ENCODE peak calls at places on chromosomes 1 and 21, in ten cellular contexts. One of them, this sample, is unnamed.

GRCh38 chr1:24935615-24936484 is 5.8 kb upstream of the RUNX3 start:
- DNase-seq in NCI-H345: no peak
- DNase-seq in nephron progenitor cell: no peak
- DNase-seq in ecto neural progenitor cell: no peak
- DNase-seq in HL-60: no peak
- DNase-seq in H4: no peak
- DNase-seq in T-helper 2 cell treated with Interferon-gamma antibody and Interleukin-4, amounts not matched to agents 5 μg/mL and 100 μg/mL, for 36 hours: no peak
- DNase-seq in memory B cell: no peak
- DNase-seq in tibial nerve: no peak
- DNase-seq in fibroblast of the conjunctiva: no peak
- DNase-seq in this sample: no peak

GRCh38 chr1:44305962-44306422 is 49.1 kb downstream of the ERI3 start:
- DNase-seq in nephron progenitor cell: no peak
- DNase-seq in tibial nerve: no peak
- DNase-seq in memory B cell: no peak
- DNase-seq in ecto neural progenitor cell: no peak
- DNase-seq in NCI-H345: no peak
- DNase-seq in HL-60: no peak
- DNase-seq in T-helper 2 cell treated with Interferon-gamma antibody and Interleukin-4, amounts not matched to agents 5 μg/mL and 100 μg/mL, for 36 hours: peak
- DNase-seq in H4: no peak
- DNase-seq in fibroblast of the conjunctiva: no peak
- DNase-seq in this sample: no peak

GRCh38 chr1:154552036-154552435 is 6.4 kb downstream of the UBE2Q1 start:
- DNase-seq in fibroblast of the conjunctiva: no peak
- DNase-seq in tibial nerve: no peak
- DNase-seq in T-helper 2 cell treated with Interferon-gamma antibody and Interleukin-4, amounts not matched to agents 5 μg/mL and 100 μg/mL, for 36 hours: no peak
- DNase-seq in ecto neural progenitor cell: no peak
- DNase-seq in NCI-H345: no peak
- DNase-seq in nephron progenitor cell: no peak
- DNase-seq in memory B cell: no peak
- DNase-seq in HL-60: no peak
- DNase-seq in H4: no peak
- DNase-seq in this sample: no peak

GRCh38 chr1:218259800-218260199 is 25.3 kb upstream of the RRP15 start:
- DNase-seq in HL-60: peak
- DNase-seq in tibial nerve: no peak
- DNase-seq in H4: peak
- DNase-seq in T-helper 2 cell treated with Interferon-gamma antibody and Interleukin-4, amounts not matched to agents 5 μg/mL and 100 μg/mL, for 36 hours: no peak
- DNase-seq in memory B cell: no peak
- DNase-seq in fibroblast of the conjunctiva: no peak
- DNase-seq in NCI-H345: no peak
- DNase-seq in nephron progenitor cell: peak
- DNase-seq in ecto neural progenitor cell: no peak
- DNase-seq in this sample: no peak

GRCh38 chr1:234188454-234188792 is 184.8 kb upstream of the COA6 start:
- DNase-seq in nephron progenitor cell: peak
- DNase-seq in tibial nerve: no peak
- DNase-seq in T-helper 2 cell treated with Interferon-gamma antibody and Interleukin-4, amounts not matched to agents 5 μg/mL and 100 μg/mL, for 36 hours: no peak
- DNase-seq in HL-60: no peak
- DNase-seq in ecto neural progenitor cell: peak
- DNase-seq in H4: peak
- DNase-seq in fibroblast of the conjunctiva: no peak
- DNase-seq in NCI-H345: peak
- DNase-seq in memory B cell: no peak
- DNase-seq in this sample: no peak

GRCh38 chr21:36004441-36004840 is 55.9 kb downstream of the SETD4 start:
- DNase-seq in memory B cell: no peak
- DNase-seq in T-helper 2 cell treated with Interferon-gamma antibody and Interleukin-4, amounts not matched to agents 5 μg/mL and 100 μg/mL, for 36 hours: no peak
- DNase-seq in ecto neural progenitor cell: no peak
- DNase-seq in NCI-H345: no peak
- DNase-seq in HL-60: no peak
- DNase-seq in H4: no peak
- DNase-seq in tibial nerve: no peak
- DNase-seq in fibroblast of the conjunctiva: no peak
- DNase-seq in nephron progenitor cell: no peak
- DNase-seq in this sample: no peak

GRCh38 chr1:172477216-172477615 is 33.3 kb upstream of the PIGC start:
- DNase-seq in HL-60: no peak
- DNase-seq in fibroblast of the conjunctiva: no peak
- DNase-seq in ecto neural progenitor cell: no peak
- DNase-seq in nephron progenitor cell: no peak
- DNase-seq in H4: no peak
- DNase-seq in tibial nerve: no peak
- DNase-seq in NCI-H345: no peak
- DNase-seq in T-helper 2 cell treated with Interferon-gamma antibody and Interleukin-4, amounts not matched to agents 5 μg/mL and 100 μg/mL, for 36 hours: no peak
- DNase-seq in memory B cell: no peak
- DNase-seq in this sample: no peak

GRCh38 chr1:1349256-1350012 is at the start of gene DVL1:
- DNase-seq in memory B cell: peak
- DNase-seq in T-helper 2 cell treated with Interferon-gamma antibody and Interleukin-4, amounts not matched to agents 5 μg/mL and 100 μg/mL, for 36 hours: peak
- DNase-seq in H4: peak
- DNase-seq in tibial nerve: peak
- DNase-seq in NCI-H345: peak
- DNase-seq in ecto neural progenitor cell: peak
- DNase-seq in nephron progenitor cell: peak
- DNase-seq in HL-60: peak
- DNase-seq in fibroblast of the conjunctiva: peak
- DNase-seq in this sample: no peak

GRCh38 chr1:237873487-237873927 is 17.2 kb downstream of the ZP4 start:
- DNase-seq in H4: peak
- DNase-seq in ecto neural progenitor cell: no peak
- DNase-seq in fibroblast of the conjunctiva: peak
- DNase-seq in HL-60: no peak
- DNase-seq in tibial nerve: no peak
- DNase-seq in memory B cell: no peak
- DNase-seq in nephron progenitor cell: no peak
- DNase-seq in NCI-H345: no peak
- DNase-seq in T-helper 2 cell treated with Interferon-gamma antibody and Interleukin-4, amounts not matched to agents 5 μg/mL and 100 μg/mL, for 36 hours: no peak
- DNase-seq in this sample: no peak

GRCh38 chr1:68174173-68175113 is 57.9 kb downstream of the WLS start:
- DNase-seq in fibroblast of the conjunctiva: peak
- DNase-seq in HL-60: no peak
- DNase-seq in T-helper 2 cell treated with Interferon-gamma antibody and Interleukin-4, amounts not matched to agents 5 μg/mL and 100 μg/mL, for 36 hours: no peak
- DNase-seq in nephron progenitor cell: no peak
- DNase-seq in tibial nerve: peak
- DNase-seq in memory B cell: no peak
- DNase-seq in NCI-H345: peak
- DNase-seq in ecto neural progenitor cell: peak
- DNase-seq in H4: peak
- DNase-seq in this sample: peak

GRCh38 chr21:45423201-45423955 is 18.4 kb downstream of the COL18A1 start:
- DNase-seq in HL-60: no peak
- DNase-seq in fibroblast of the conjunctiva: no peak
- DNase-seq in ecto neural progenitor cell: no peak
- DNase-seq in nephron progenitor cell: peak
- DNase-seq in NCI-H345: no peak
- DNase-seq in H4: no peak
- DNase-seq in memory B cell: no peak
- DNase-seq in tibial nerve: no peak
- DNase-seq in T-helper 2 cell treated with Interferon-gamma antibody and Interleukin-4, amounts not matched to agents 5 μg/mL and 100 μg/mL, for 36 hours: no peak
- DNase-seq in this sample: no peak

GRCh38 chr1:161486806-161487482 is 18.3 kb upstream of the FCGR2A start:
- DNase-seq in nephron progenitor cell: peak
- DNase-seq in tibial nerve: peak
- DNase-seq in T-helper 2 cell treated with Interferon-gamma antibody and Interleukin-4, amounts not matched to agents 5 μg/mL and 100 μg/mL, for 36 hours: no peak
- DNase-seq in memory B cell: peak
- DNase-seq in HL-60: peak
- DNase-seq in ecto neural progenitor cell: no peak
- DNase-seq in NCI-H345: peak
- DNase-seq in fibroblast of the conjunctiva: peak
- DNase-seq in H4: peak
- DNase-seq in this sample: peak

GRCh38 chr1:54416435-54416834 is 10.2 kb upstream of the SSBP3 start:
- DNase-seq in T-helper 2 cell treated with Interferon-gamma antibody and Interleukin-4, amounts not matched to agents 5 μg/mL and 100 μg/mL, for 36 hours: no peak
- DNase-seq in ecto neural progenitor cell: no peak
- DNase-seq in memory B cell: no peak
- DNase-seq in fibroblast of the conjunctiva: no peak
- DNase-seq in H4: no peak
- DNase-seq in nephron progenitor cell: no peak
- DNase-seq in HL-60: no peak
- DNase-seq in NCI-H345: no peak
- DNase-seq in tibial nerve: no peak
- DNase-seq in this sample: no peak

GRCh38 chr21:34582506-34583150 is 32.3 kb downstream of the RCAN1 start:
- DNase-seq in tibial nerve: no peak
- DNase-seq in memory B cell: no peak
- DNase-seq in nephron progenitor cell: peak
- DNase-seq in NCI-H345: no peak
- DNase-seq in ecto neural progenitor cell: no peak
- DNase-seq in T-helper 2 cell treated with Interferon-gamma antibody and Interleukin-4, amounts not matched to agents 5 μg/mL and 100 μg/mL, for 36 hours: no peak
- DNase-seq in fibroblast of the conjunctiva: peak
- DNase-seq in H4: peak
- DNase-seq in HL-60: peak
- DNase-seq in this sample: no peak

GRCh38 chr1:206460846-206461426 is 9.3 kb upstream of the IKBKE start:
- DNase-seq in ecto neural progenitor cell: no peak
- DNase-seq in fibroblast of the conjunctiva: no peak
- DNase-seq in HL-60: no peak
- DNase-seq in memory B cell: no peak
- DNase-seq in nephron progenitor cell: no peak
- DNase-seq in H4: no peak
- DNase-seq in T-helper 2 cell treated with Interferon-gamma antibody and Interleukin-4, amounts not matched to agents 5 μg/mL and 100 μg/mL, for 36 hours: no peak
- DNase-seq in NCI-H345: no peak
- DNase-seq in tibial nerve: peak
- DNase-seq in this sample: no peak

GRCh38 chr1:82392513-82392912 is 591.8 kb downstream of the ADGRL2 start:
- DNase-seq in tibial nerve: no peak
- DNase-seq in NCI-H345: no peak
- DNase-seq in HL-60: no peak
- DNase-seq in nephron progenitor cell: no peak
- DNase-seq in ecto neural progenitor cell: no peak
- DNase-seq in T-helper 2 cell treated with Interferon-gamma antibody and Interleukin-4, amounts not matched to agents 5 μg/mL and 100 μg/mL, for 36 hours: no peak
- DNase-seq in fibroblast of the conjunctiva: peak
- DNase-seq in memory B cell: no peak
- DNase-seq in H4: no peak
- DNase-seq in this sample: no peak

GRCh38 chr1:30610917-30611316 is 112.5 kb downstream of the MATN1 start:
- DNase-seq in ecto neural progenitor cell: peak
- DNase-seq in fibroblast of the conjunctiva: no peak
- DNase-seq in tibial nerve: no peak
- DNase-seq in nephron progenitor cell: no peak
- DNase-seq in NCI-H345: no peak
- DNase-seq in HL-60: no peak
- DNase-seq in H4: no peak
- DNase-seq in T-helper 2 cell treated with Interferon-gamma antibody and Interleukin-4, amounts not matched to agents 5 μg/mL and 100 μg/mL, for 36 hours: no peak
- DNase-seq in memory B cell: no peak
- DNase-seq in this sample: no peak

This sample was measured in NCI-H1092 treated with DMSO at 0.1 percent for 48 hours.